ENCODE peak calls at places on chromosomes 2 and 18, in seven cellular contexts. E, S, Y, V, T, F and K are unnamed samples.

GRCh38 chr2:26068602-26069298 is 34.9 kb downstream of the RAB10 start:
- DNase-seq in V (no peak), E (peak; percentile 48), Y (no peak), T (no peak), S (no peak), F (no peak), K (no peak)

GRCh38 chr2:29528891-29529520 is 392.4 kb downstream of the ALK start:
- DNase-seq in F (no peak), E (peak; percentile 78), V (no peak), Y (no peak), S (peak; percentile 38), T (peak; percentile 54), K (no peak)

GRCh38 chr2:29011650-29012060 is 30.6 kb downstream of the TOGARAM2 start:
- DNase-seq in V (no peak), F (peak; percentile 9), Y (peak; percentile 41), T (peak; percentile 87), S (peak; percentile 84), E (no peak), K (no peak)

GRCh38 chr2:234467289-234467688 is 29.6 kb downstream of the ARL4C start:
- DNase-seq in E (peak; percentile 26), S (no peak), F (no peak), T (no peak), Y (no peak), V (no peak), K (no peak)

GRCh38 chr18:36186461-36187137 is 698 bp upstream of the MOCOS start:
- DNase-seq in T (peak; percentile 28), E (peak; percentile 48), F (no peak), S (peak; percentile 45), Y (peak; percentile 38), V (no peak), K (no peak)

GRCh38 chr18:48136051-48136543 is 205.6 kb upstream of the SMAD2 start:
- DNase-seq in F (no peak), E (no peak), V (no peak), T (peak; percentile 26), S (peak; percentile 36), Y (peak; percentile 70), K (no peak)

GRCh38 chr2:232204457-232204931 is 174.1 kb upstream of the ALPP start:
- DNase-seq in F (no peak), T (peak; percentile 38), Y (peak; percentile 86), V (no peak), E (peak; percentile 47), S (peak; percentile 31), K (peak; percentile 22)

GRCh38 chr2:178223806-178224205 is 29.5 kb downstream of the OSBPL6 start:
- DNase-seq in E (no peak), F (no peak), S (no peak), T (no peak), Y (no peak), V (no peak), K (no peak)

GRCh38 chr2:12675352-12675795 is 41.4 kb upstream of the TRIB2 start:
- DNase-seq in E (peak; percentile 11), T (no peak), F (no peak), Y (no peak), S (no peak), V (no peak), K (no peak)

GRCh38 chr2:134453973-134454372 is 200.1 kb downstream of the MGAT5 start:
- DNase-seq in V (no peak), T (peak; percentile 11), Y (no peak), F (no peak), E (no peak), S (no peak), K (no peak)

GRCh38 chr2:20615466-20616241 is 35.2 kb downstream of the HS1BP3 start:
- DNase-seq in F (no peak), T (peak; percentile 61), Y (no peak), E (no peak), V (no peak), S (peak; percentile 59), K (no peak)

GRCh38 chr2:108916397-108917077 is 72.5 kb downstream of the EDAR start:
- DNase-seq in F (no peak), V (no peak), T (no peak), S (no peak), E (no peak), Y (no peak), K (no peak)

GRCh38 chr18:35581555-35582309 is at the start of gene GALNT1:
- DNase-seq in E (peak; percentile 70), T (no peak), Y (peak; percentile 17), V (no peak), F (no peak), S (peak; percentile 33), K (no peak)

GRCh38 chr2:227052879-227053278 is 111.1 kb downstream of the COL4A4 start:
- DNase-seq in F (peak; percentile 89), E (no peak), Y (no peak), T (no peak), V (no peak), S (no peak), K (peak; percentile 39)

GRCh38 chr2:71888741-71889445 is 258.8 kb downstream of the CYP26B1 start:
- DNase-seq in V (peak; percentile 10), Y (no peak), T (no peak), S (no peak), F (no peak), E (no peak), K (no peak)

GRCh38 chr2:235587202-235587601 is 93.4 kb downstream of the AGAP1 start:
- DNase-seq in E (no peak), V (no peak), F (no peak), T (no peak), S (no peak), Y (no peak), K (no peak)

GRCh38 chr18:75679347-75679746 is 251.8 kb upstream of the SMIM21 start:
- DNase-seq in V (no peak), T (peak; percentile 79), Y (no peak), E (no peak), F (no peak), S (peak; percentile 65), K (no peak)

GRCh38 chr2:30588891-30589495 is 141.9 kb downstream of the LCLAT1 start:
- DNase-seq in E (no peak), Y (no peak), S (no peak), V (no peak), T (no peak), F (no peak), K (no peak)

GRCh38 chr2:120531863-120532600 is 186.1 kb downstream of the INHBB start:
- DNase-seq in T (no peak), E (no peak), S (no peak), V (peak; percentile 68), F (no peak), Y (no peak), K (no peak)

GRCh38 chr2:234135750-234136221 is 85.3 kb downstream of the SPP2 start:
- DNase-seq in E (peak; percentile 81), Y (peak; percentile 56), S (peak; percentile 29), V (peak; percentile 51), F (peak; percentile 84), T (peak; percentile 34), K (peak; percentile 43)